ENCODE peak calls at places on chromosomes 7 and 10, in eight cellular contexts. One of them, this sample, is unnamed.

GRCh38 chr10:2897619-2898508 is 169.5 kb upstream of the PFKP start:
- DNase-seq in adipocyte: no peak
- DNase-seq in CD8-positive, alpha-beta memory T cell: no peak
- DNase-seq in aorta: no peak
- DNase-seq in A549: no peak
- DNase-seq in upper lobe of right lung: no peak
- DNase-seq in sigmoid colon: no peak
- DNase-seq in breast epithelium: no peak
- DNase-seq in this sample: no peak

GRCh38 chr10:124225468-124226270 is 132.3 kb upstream of the CHST15 start:
- DNase-seq in adipocyte: no peak
- DNase-seq in CD8-positive, alpha-beta memory T cell: peak; percentile 50
- DNase-seq in aorta: no peak
- DNase-seq in A549: no peak
- DNase-seq in upper lobe of right lung: no peak
- DNase-seq in sigmoid colon: no peak
- DNase-seq in breast epithelium: no peak
- DNase-seq in this sample: no peak

GRCh38 chr7:23356726-23357125 is 57.6 kb downstream of the MALSU1 start:
- DNase-seq in adipocyte: peak; percentile 65
- DNase-seq in CD8-positive, alpha-beta memory T cell: peak; percentile 23
- DNase-seq in aorta: no peak
- DNase-seq in A549: no peak
- DNase-seq in upper lobe of right lung: no peak
- DNase-seq in sigmoid colon: no peak
- DNase-seq in breast epithelium: no peak
- DNase-seq in this sample: no peak

GRCh38 chr10:14603539-14604102 is 171.1 kb downstream of the FAM107B start:
- DNase-seq in adipocyte: peak; percentile 60
- DNase-seq in CD8-positive, alpha-beta memory T cell: peak; percentile 31
- DNase-seq in aorta: peak; percentile 58
- DNase-seq in A549: no peak
- DNase-seq in upper lobe of right lung: peak; percentile 70
- DNase-seq in sigmoid colon: no peak
- DNase-seq in breast epithelium: no peak
- DNase-seq in this sample: peak; percentile 18

GRCh38 chr7:95427123-95427522 is 7.7 kb downstream of the PON2 start:
- DNase-seq in adipocyte: no peak
- DNase-seq in CD8-positive, alpha-beta memory T cell: no peak
- DNase-seq in aorta: no peak
- DNase-seq in A549: no peak
- DNase-seq in upper lobe of right lung: no peak
- DNase-seq in sigmoid colon: no peak
- DNase-seq in breast epithelium: no peak
- DNase-seq in this sample: no peak

GRCh38 chr10:52770904-52771303 is 1.7 kb downstream of the MBL2 start:
- DNase-seq in adipocyte: no peak
- DNase-seq in CD8-positive, alpha-beta memory T cell: no peak
- DNase-seq in aorta: no peak
- DNase-seq in A549: no peak
- DNase-seq in upper lobe of right lung: no peak
- DNase-seq in sigmoid colon: no peak
- DNase-seq in breast epithelium: no peak
- DNase-seq in this sample: no peak

GRCh38 chr10:88680958-88681357 is 16.7 kb downstream of the LIPF start:
- DNase-seq in adipocyte: no peak
- DNase-seq in CD8-positive, alpha-beta memory T cell: no peak
- DNase-seq in aorta: no peak
- DNase-seq in A549: no peak
- DNase-seq in upper lobe of right lung: no peak
- DNase-seq in sigmoid colon: no peak
- DNase-seq in breast epithelium: no peak
- DNase-seq in this sample: no peak

GRCh38 chr10:114916653-114917052 is 21.3 kb upstream of the TRUB1 start:
- DNase-seq in adipocyte: no peak
- DNase-seq in CD8-positive, alpha-beta memory T cell: no peak
- DNase-seq in aorta: no peak
- DNase-seq in A549: no peak
- DNase-seq in upper lobe of right lung: no peak
- DNase-seq in sigmoid colon: no peak
- DNase-seq in breast epithelium: no peak
- DNase-seq in this sample: no peak

GRCh38 chr7:104010052-104010909 is 20.8 kb upstream of the RELN start:
- DNase-seq in adipocyte: no peak
- DNase-seq in CD8-positive, alpha-beta memory T cell: no peak
- DNase-seq in aorta: no peak
- DNase-seq in A549: no peak
- DNase-seq in upper lobe of right lung: no peak
- DNase-seq in sigmoid colon: no peak
- DNase-seq in breast epithelium: no peak
- DNase-seq in this sample: no peak

GRCh38 chr7:112876877-112877276 is 86.7 kb upstream of the TMEM168 start:
- DNase-seq in adipocyte: no peak
- DNase-seq in CD8-positive, alpha-beta memory T cell: no peak
- DNase-seq in aorta: no peak
- DNase-seq in A549: no peak
- DNase-seq in upper lobe of right lung: no peak
- DNase-seq in sigmoid colon: no peak
- DNase-seq in breast epithelium: no peak
- DNase-seq in this sample: no peak

GRCh38 chr10:78784454-78785414 is 284.0 kb upstream of the ZMIZ1 start:
- DNase-seq in adipocyte: no peak
- DNase-seq in CD8-positive, alpha-beta memory T cell: no peak
- DNase-seq in aorta: no peak
- DNase-seq in A549: no peak
- DNase-seq in upper lobe of right lung: no peak
- DNase-seq in sigmoid colon: no peak
- DNase-seq in breast epithelium: no peak
- DNase-seq in this sample: no peak

GRCh38 chr7:42572046-42572445 is 335.0 kb upstream of the GLI3 start:
- DNase-seq in adipocyte: no peak
- DNase-seq in CD8-positive, alpha-beta memory T cell: no peak
- DNase-seq in aorta: no peak
- DNase-seq in A549: no peak
- DNase-seq in upper lobe of right lung: no peak
- DNase-seq in sigmoid colon: no peak
- DNase-seq in breast epithelium: no peak
- DNase-seq in this sample: no peak

GRCh38 chr10:75408911-75409885 is 7.6 kb upstream of the ZNF503 start:
- DNase-seq in adipocyte: peak; percentile 82
- DNase-seq in CD8-positive, alpha-beta memory T cell: no peak
- DNase-seq in aorta: peak; percentile 89
- DNase-seq in A549: peak; percentile 78
- DNase-seq in upper lobe of right lung: peak; percentile 92
- DNase-seq in sigmoid colon: peak; percentile 87
- DNase-seq in breast epithelium: no peak
- DNase-seq in this sample: peak; percentile 86

GRCh38 chr10:89887830-89888229 is 186.4 kb downstream of the KIF20B start:
- DNase-seq in adipocyte: peak; percentile 27
- DNase-seq in CD8-positive, alpha-beta memory T cell: no peak
- DNase-seq in aorta: peak; percentile 50
- DNase-seq in A549: no peak
- DNase-seq in upper lobe of right lung: no peak
- DNase-seq in sigmoid colon: no peak
- DNase-seq in breast epithelium: peak; percentile 80
- DNase-seq in this sample: no peak

GRCh38 chr7:53315986-53316385 is 280.6 kb downstream of the POM121L12 start:
- DNase-seq in adipocyte: no peak
- DNase-seq in CD8-positive, alpha-beta memory T cell: no peak
- DNase-seq in aorta: peak; percentile 75
- DNase-seq in A549: no peak
- DNase-seq in upper lobe of right lung: no peak
- DNase-seq in sigmoid colon: peak; percentile 70
- DNase-seq in breast epithelium: peak; percentile 72
- DNase-seq in this sample: peak; percentile 47

GRCh38 chr7:12564996-12565764 is 5.3 kb upstream of the SCIN start:
- DNase-seq in adipocyte: peak; percentile 64
- DNase-seq in CD8-positive, alpha-beta memory T cell: no peak
- DNase-seq in aorta: no peak
- DNase-seq in A549: no peak
- DNase-seq in upper lobe of right lung: no peak
- DNase-seq in sigmoid colon: no peak
- DNase-seq in breast epithelium: no peak
- DNase-seq in this sample: no peak

GRCh38 chr10:48579251-48579960 is 25.5 kb downstream of the ARHGAP22 start:
- DNase-seq in adipocyte: peak; percentile 40
- DNase-seq in CD8-positive, alpha-beta memory T cell: no peak
- DNase-seq in aorta: no peak
- DNase-seq in A549: no peak
- DNase-seq in upper lobe of right lung: no peak
- DNase-seq in sigmoid colon: no peak
- DNase-seq in breast epithelium: no peak
- DNase-seq in this sample: no peak

GRCh38 chr7:43112941-43113621 is 634 bp downstream of the HECW1 start:
- DNase-seq in adipocyte: peak; percentile 83
- DNase-seq in CD8-positive, alpha-beta memory T cell: no peak
- DNase-seq in aorta: no peak
- DNase-seq in A549: peak; percentile 19
- DNase-seq in upper lobe of right lung: peak; percentile 61
- DNase-seq in sigmoid colon: peak; percentile 64
- DNase-seq in breast epithelium: no peak
- DNase-seq in this sample: peak; percentile 74

GRCh38 chr10:124093076-124093773 is at the start of gene CHST15:
- DNase-seq in adipocyte: peak; percentile 90
- DNase-seq in CD8-positive, alpha-beta memory T cell: no peak
- DNase-seq in aorta: peak; percentile 68
- DNase-seq in A549: peak; percentile 79
- DNase-seq in upper lobe of right lung: peak; percentile 83
- DNase-seq in sigmoid colon: peak; percentile 89
- DNase-seq in breast epithelium: peak; percentile 53
- DNase-seq in this sample: peak; percentile 78

GRCh38 chr7:150685219-150686029 is at the start of gene GIMAP2:
- DNase-seq in adipocyte: peak; percentile 9
- DNase-seq in CD8-positive, alpha-beta memory T cell: peak; percentile 57
- DNase-seq in aorta: no peak
- DNase-seq in A549: no peak
- DNase-seq in upper lobe of right lung: no peak
- DNase-seq in sigmoid colon: no peak
- DNase-seq in breast epithelium: no peak
- DNase-seq in this sample: no peak

GRCh38 chr7:150686030-150686626 is 622 bp downstream of the GIMAP2 start:
- DNase-seq in adipocyte: no peak
- DNase-seq in CD8-positive, alpha-beta memory T cell: no peak
- DNase-seq in aorta: no peak
- DNase-seq in A549: no peak
- DNase-seq in upper lobe of right lung: no peak
- DNase-seq in sigmoid colon: no peak
- DNase-seq in breast epithelium: no peak
- DNase-seq in this sample: no peak

DNA sequence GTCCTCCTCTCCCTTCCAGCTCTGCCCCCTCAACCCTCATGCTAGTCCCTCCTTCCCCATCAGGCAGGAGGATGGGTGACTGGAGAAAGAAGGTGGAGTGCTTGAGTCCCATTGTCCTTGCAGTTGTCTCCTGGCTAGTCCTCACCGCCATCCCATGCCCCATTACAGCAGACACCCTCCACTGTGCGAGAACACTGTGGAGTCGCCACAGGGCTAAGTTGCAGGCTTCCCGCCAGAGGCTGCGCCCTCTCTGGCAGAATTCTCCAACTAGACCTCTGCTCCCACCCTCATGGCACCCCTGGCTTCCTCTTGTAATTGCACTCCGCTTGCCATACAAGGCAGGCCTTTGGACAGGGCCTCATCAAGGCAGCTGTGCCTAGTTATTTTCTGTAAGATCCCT is 3.1 kb downstream of the GIMAP2 start:
- DNase-seq in adipocyte: no peak
- DNase-seq in CD8-positive, alpha-beta memory T cell: no peak
- DNase-seq in aorta: no peak
- DNase-seq in A549: no peak
- DNase-seq in upper lobe of right lung: no peak
- DNase-seq in sigmoid colon: no peak
- DNase-seq in breast epithelium: no peak
- DNase-seq in this sample: no peak
- H3K4me3 ChIP-seq in adipocyte: no peak overlapping the region
- H3K4me3 ChIP-seq in CD8-positive, alpha-beta memory T cell: peak overlapping the region; percentile 64
- H3K4me3 ChIP-seq in aorta: no peak overlapping the region
- H3K4me3 ChIP-seq in A549: no peak overlapping the region
- H3K4me3 ChIP-seq in upper lobe of right lung: peak overlapping the region; percentile 21
- H3K4me3 ChIP-seq in sigmoid colon: no peak overlapping the region
- H3K4me3 ChIP-seq in breast epithelium: no peak overlapping the region
- H3K4me3 ChIP-seq in this sample: no peak overlapping the region

GRCh38 chr7:17234398-17235021 is 63.9 kb upstream of the AHR start:
- DNase-seq in adipocyte: peak; percentile 95
- DNase-seq in CD8-positive, alpha-beta memory T cell: peak; percentile 83
- DNase-seq in aorta: peak; percentile 59
- DNase-seq in A549: peak; percentile 65
- DNase-seq in upper lobe of right lung: no peak
- DNase-seq in sigmoid colon: no peak
- DNase-seq in breast epithelium: peak; percentile 21
- DNase-seq in this sample: no peak
- H3K4me3 ChIP-seq in adipocyte: peak overlapping the region; percentile 42
- H3K4me3 ChIP-seq in CD8-positive, alpha-beta memory T cell: peak overlapping the region; percentile 23
- H3K4me3 ChIP-seq in aorta: no peak overlapping the region
- H3K4me3 ChIP-seq in A549: no peak overlapping the region
- H3K4me3 ChIP-seq in upper lobe of right lung: no peak overlapping the region
- H3K4me3 ChIP-seq in sigmoid colon: no peak overlapping the region
- H3K4me3 ChIP-seq in breast epithelium: no peak overlapping the region
- H3K4me3 ChIP-seq in this sample: no peak overlapping the region

GRCh38 chr7:128110641-128111365 is 79.6 kb upstream of the LRRC4 start:
- DNase-seq in adipocyte: no peak
- DNase-seq in CD8-positive, alpha-beta memory T cell: no peak
- DNase-seq in aorta: no peak
- DNase-seq in A549: no peak
- DNase-seq in upper lobe of right lung: peak; percentile 23
- DNase-seq in sigmoid colon: peak; percentile 37
- DNase-seq in breast epithelium: no peak
- DNase-seq in this sample: no peak
- H3K4me3 ChIP-seq in adipocyte: no peak overlapping the region
- H3K4me3 ChIP-seq in CD8-positive, alpha-beta memory T cell: no peak overlapping the region
- H3K4me3 ChIP-seq in aorta: no peak overlapping the region
- H3K4me3 ChIP-seq in A549: no peak overlapping the region
- H3K4me3 ChIP-seq in upper lobe of right lung: no peak overlapping the region
- H3K4me3 ChIP-seq in sigmoid colon: no peak overlapping the region
- H3K4me3 ChIP-seq in breast epithelium: no peak overlapping the region
- H3K4me3 ChIP-seq in this sample: no peak overlapping the region

GRCh38 chr10:21496285-21497176 is 29.0 kb downstream of the SKIDA1 start:
- DNase-seq in adipocyte: peak; percentile 72
- DNase-seq in CD8-positive, alpha-beta memory T cell: peak; percentile 48
- DNase-seq in aorta: peak; percentile 62
- DNase-seq in A549: peak; percentile 58
- DNase-seq in upper lobe of right lung: peak; percentile 80
- DNase-seq in sigmoid colon: peak; percentile 74
- DNase-seq in breast epithelium: no peak
- DNase-seq in this sample: peak; percentile 58

GRCh38 chr10:21495002-21495685 is 30.3 kb downstream of the SKIDA1 start:
- DNase-seq in adipocyte: no peak
- DNase-seq in CD8-positive, alpha-beta memory T cell: no peak
- DNase-seq in aorta: no peak
- DNase-seq in A549: no peak
- DNase-seq in upper lobe of right lung: no peak
- DNase-seq in sigmoid colon: no peak
- DNase-seq in breast epithelium: no peak
- DNase-seq in this sample: no peak

GRCh38 chr10:21495686-21496284 is 29.7 kb downstream of the SKIDA1 start:
- DNase-seq in adipocyte: peak; percentile 90
- DNase-seq in CD8-positive, alpha-beta memory T cell: peak; percentile 82
- DNase-seq in aorta: peak; percentile 86
- DNase-seq in A549: peak; percentile 94
- DNase-seq in upper lobe of right lung: peak; percentile 92
- DNase-seq in sigmoid colon: peak; percentile 86
- DNase-seq in breast epithelium: peak; percentile 66
- DNase-seq in this sample: peak; percentile 86

GRCh38 chr10:21494221-21495001 is 31.1 kb downstream of the SKIDA1 start:
- DNase-seq in adipocyte: peak; percentile 63
- DNase-seq in CD8-positive, alpha-beta memory T cell: peak; percentile 9
- DNase-seq in aorta: no peak
- DNase-seq in A549: no peak
- DNase-seq in upper lobe of right lung: peak; percentile 75
- DNase-seq in sigmoid colon: peak; percentile 66
- DNase-seq in breast epithelium: no peak
- DNase-seq in this sample: peak; percentile 64

GRCh38 chr10:21493841-21494220 is 31.7 kb downstream of the SKIDA1 start:
- DNase-seq in adipocyte: no peak
- DNase-seq in CD8-positive, alpha-beta memory T cell: no peak
- DNase-seq in aorta: no peak
- DNase-seq in A549: no peak
- DNase-seq in upper lobe of right lung: no peak
- DNase-seq in sigmoid colon: no peak
- DNase-seq in breast epithelium: no peak
- DNase-seq in this sample: no peak
- H3K4me3 ChIP-seq in adipocyte: peak overlapping the region; percentile 92
- H3K4me3 ChIP-seq in CD8-positive, alpha-beta memory T cell: no peak overlapping the region
- H3K4me3 ChIP-seq in aorta: no peak overlapping the region
- H3K4me3 ChIP-seq in A549: peak overlapping the region; percentile 77
- H3K4me3 ChIP-seq in upper lobe of right lung: peak overlapping the region; percentile 72
- H3K4me3 ChIP-seq in sigmoid colon: no peak overlapping the region
- H3K4me3 ChIP-seq in breast epithelium: peak overlapping the region; percentile 69
- H3K4me3 ChIP-seq in this sample: no peak overlapping the region